ENCODE peak calls at places on chromosomes 6 and 20, in eight cellular contexts. One of them, this sample, is unnamed. For H3K27me3, the result is how much of the 10 kb centered on the place peaks cover.

GRCh38 chr20:31260326-31260932 is 3.0 kb downstream of the DEFB115 start:
- DNase-seq in Peyer's patch: no peak
- DNase-seq in uterus: no peak
- DNase-seq in tibial nerve: no peak
- DNase-seq in tibial artery: no peak
- DNase-seq in gastrocnemius medialis: no peak
- DNase-seq in CD8-positive, alpha-beta T cell: no peak
- DNase-seq in mesendoderm: peak
- DNase-seq in this sample: no peak

GRCh38 chr6:108897371-108897770 is 49.1 kb downstream of the ARMC2 start:
- DNase-seq in Peyer's patch: no peak
- DNase-seq in uterus: no peak
- DNase-seq in tibial nerve: no peak
- DNase-seq in tibial artery: no peak
- DNase-seq in gastrocnemius medialis: peak
- DNase-seq in CD8-positive, alpha-beta T cell: no peak
- DNase-seq in mesendoderm: no peak
- DNase-seq in this sample: no peak

GRCh38 chr6:33824461-33825154 is 20.8 kb upstream of the MLN start:
- DNase-seq in Peyer's patch: peak
- DNase-seq in uterus: peak
- DNase-seq in tibial nerve: no peak
- DNase-seq in tibial artery: no peak
- DNase-seq in gastrocnemius medialis: no peak
- DNase-seq in CD8-positive, alpha-beta T cell: no peak
- DNase-seq in mesendoderm: peak
- DNase-seq in this sample: no peak

GRCh38 chr6:43873806-43874714 is 104.0 kb downstream of the VEGFA start:
- DNase-seq in Peyer's patch: no peak
- DNase-seq in uterus: no peak
- DNase-seq in tibial nerve: no peak
- DNase-seq in tibial artery: no peak
- DNase-seq in gastrocnemius medialis: no peak
- DNase-seq in CD8-positive, alpha-beta T cell: no peak
- DNase-seq in mesendoderm: peak
- DNase-seq in this sample: no peak

GRCh38 chr20:8583209-8584106 is 451.4 kb downstream of the PLCB1 start:
- DNase-seq in Peyer's patch: no peak
- DNase-seq in uterus: no peak
- DNase-seq in tibial nerve: no peak
- DNase-seq in tibial artery: no peak
- DNase-seq in gastrocnemius medialis: no peak
- DNase-seq in CD8-positive, alpha-beta T cell: no peak
- DNase-seq in mesendoderm: peak
- DNase-seq in this sample: no peak

GRCh38 chr6:47256361-47256760 is 53.3 kb downstream of the TNFRSF21 start:
- DNase-seq in Peyer's patch: no peak
- DNase-seq in uterus: no peak
- DNase-seq in tibial nerve: no peak
- DNase-seq in tibial artery: no peak
- DNase-seq in gastrocnemius medialis: no peak
- DNase-seq in CD8-positive, alpha-beta T cell: no peak
- DNase-seq in mesendoderm: no peak
- DNase-seq in this sample: no peak

GRCh38 chr20:25389858-25390537 is 637 bp downstream of the ABHD12 start:
- DNase-seq in Peyer's patch: peak
- DNase-seq in uterus: peak
- DNase-seq in tibial nerve: no peak
- DNase-seq in tibial artery: peak
- DNase-seq in gastrocnemius medialis: peak
- DNase-seq in CD8-positive, alpha-beta T cell: peak
- DNase-seq in mesendoderm: peak
- DNase-seq in this sample: no peak

GRCh38 chr6:56716229-56716628 is 73.5 kb upstream of the DST start:
- DNase-seq in Peyer's patch: no peak
- DNase-seq in uterus: no peak
- DNase-seq in tibial nerve: no peak
- DNase-seq in tibial artery: no peak
- DNase-seq in gastrocnemius medialis: no peak
- DNase-seq in CD8-positive, alpha-beta T cell: no peak
- DNase-seq in mesendoderm: no peak
- DNase-seq in this sample: no peak

GRCh38 chr6:100946021-100946540 is 65.0 kb upstream of the ASCC3 start:
- DNase-seq in Peyer's patch: no peak
- DNase-seq in uterus: no peak
- DNase-seq in tibial nerve: no peak
- DNase-seq in tibial artery: no peak
- DNase-seq in gastrocnemius medialis: no peak
- DNase-seq in CD8-positive, alpha-beta T cell: no peak
- DNase-seq in mesendoderm: no peak
- DNase-seq in this sample: no peak

GRCh38 chr20:57251344-57251743 is 15.1 kb downstream of the BMP7 start:
- DNase-seq in Peyer's patch: no peak
- DNase-seq in uterus: no peak
- DNase-seq in tibial nerve: no peak
- DNase-seq in tibial artery: no peak
- DNase-seq in gastrocnemius medialis: no peak
- DNase-seq in CD8-positive, alpha-beta T cell: no peak
- DNase-seq in mesendoderm: peak
- DNase-seq in this sample: no peak

GRCh38 chr6:168192901-168193815 is 114.1 kb upstream of the FRMD1 start:
- DNase-seq in Peyer's patch: peak
- DNase-seq in uterus: peak
- DNase-seq in tibial nerve: no peak
- DNase-seq in tibial artery: peak
- DNase-seq in gastrocnemius medialis: no peak
- DNase-seq in CD8-positive, alpha-beta T cell: no peak
- DNase-seq in mesendoderm: no peak
- DNase-seq in this sample: no peak

GRCh38 chr6:145756170-145756662 is 20.9 kb upstream of the EPM2A start:
- DNase-seq in Peyer's patch: no peak
- DNase-seq in uterus: peak
- DNase-seq in tibial nerve: peak
- DNase-seq in tibial artery: peak
- DNase-seq in gastrocnemius medialis: peak
- DNase-seq in CD8-positive, alpha-beta T cell: no peak
- DNase-seq in mesendoderm: no peak
- DNase-seq in this sample: peak

GRCh38 chr20:22583773-22584629 is at the start of gene FOXA2:
- DNase-seq in Peyer's patch: no peak
- DNase-seq in uterus: no peak
- DNase-seq in tibial nerve: no peak
- DNase-seq in tibial artery: no peak
- DNase-seq in gastrocnemius medialis: no peak
- DNase-seq in CD8-positive, alpha-beta T cell: no peak
- DNase-seq in mesendoderm: peak
- DNase-seq in this sample: no peak

GRCh38 chr6:106444777-106445507 is 84.4 kb downstream of the CRYBG1 start:
- DNase-seq in Peyer's patch: no peak
- DNase-seq in uterus: no peak
- DNase-seq in tibial nerve: peak
- DNase-seq in tibial artery: no peak
- DNase-seq in gastrocnemius medialis: no peak
- DNase-seq in CD8-positive, alpha-beta T cell: no peak
- DNase-seq in mesendoderm: peak
- DNase-seq in this sample: peak

GRCh38 chr20:23205221-23205620 is 119.1 kb upstream of the CD93 start:
- DNase-seq in Peyer's patch: no peak
- DNase-seq in uterus: no peak
- DNase-seq in tibial nerve: no peak
- DNase-seq in tibial artery: no peak
- DNase-seq in gastrocnemius medialis: no peak
- DNase-seq in CD8-positive, alpha-beta T cell: no peak
- DNase-seq in mesendoderm: no peak
- DNase-seq in this sample: no peak

GRCh38 chr6:20705741-20706140 is 171.5 kb downstream of the CDKAL1 start:
- DNase-seq in Peyer's patch: no peak
- DNase-seq in uterus: no peak
- DNase-seq in tibial nerve: no peak
- DNase-seq in tibial artery: no peak
- DNase-seq in gastrocnemius medialis: no peak
- DNase-seq in CD8-positive, alpha-beta T cell: no peak
- DNase-seq in mesendoderm: no peak
- DNase-seq in this sample: no peak

DNA sequence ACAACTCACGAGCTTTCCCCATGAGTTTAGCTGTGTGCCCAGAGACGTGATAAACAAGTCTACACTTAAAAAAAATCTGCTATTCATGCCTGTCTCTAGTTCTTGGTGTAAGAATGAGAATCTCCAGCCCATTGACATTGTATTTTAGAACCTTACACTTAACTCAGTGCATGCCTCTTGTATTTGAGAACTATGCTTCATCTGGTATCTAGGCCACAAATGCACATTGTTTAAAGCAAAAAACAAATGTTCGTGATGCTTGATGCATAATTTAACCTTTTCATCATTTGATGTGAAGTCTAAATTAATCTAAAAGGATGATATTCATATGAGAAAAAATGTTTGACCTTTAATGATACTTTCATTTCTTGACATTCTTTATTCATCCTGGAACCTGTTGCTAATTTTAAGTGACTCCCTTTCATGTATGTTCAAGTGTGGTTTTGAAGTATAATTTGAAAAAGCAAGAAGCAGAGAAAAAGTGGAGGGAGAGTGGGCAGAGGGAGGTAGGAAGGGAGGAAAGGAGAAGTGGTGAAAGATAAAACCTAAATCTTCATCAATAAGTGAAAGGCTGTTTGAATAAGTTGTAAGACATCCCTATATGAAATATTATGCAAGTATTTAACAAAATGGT is 116.9 kb downstream of the PFDN4 start:
- DNase-seq in Peyer's patch: no peak
- DNase-seq in uterus: no peak
- DNase-seq in tibial nerve: no peak
- DNase-seq in tibial artery: no peak
- DNase-seq in gastrocnemius medialis: no peak
- DNase-seq in CD8-positive, alpha-beta T cell: no peak
- DNase-seq in mesendoderm: no peak
- DNase-seq in this sample: no peak
- H3K27me3 ChIP-seq in Peyer's patch: under half
- H3K27me3 ChIP-seq in uterus: under half
- H3K27me3 ChIP-seq in tibial nerve: under half
- H3K27me3 ChIP-seq in tibial artery: under half
- H3K27me3 ChIP-seq in gastrocnemius medialis: under half
- H3K27me3 ChIP-seq in CD8-positive, alpha-beta T cell: under half
- H3K27me3 ChIP-seq in mesendoderm: under half
- H3K27me3 ChIP-seq in this sample: under half

DNA sequence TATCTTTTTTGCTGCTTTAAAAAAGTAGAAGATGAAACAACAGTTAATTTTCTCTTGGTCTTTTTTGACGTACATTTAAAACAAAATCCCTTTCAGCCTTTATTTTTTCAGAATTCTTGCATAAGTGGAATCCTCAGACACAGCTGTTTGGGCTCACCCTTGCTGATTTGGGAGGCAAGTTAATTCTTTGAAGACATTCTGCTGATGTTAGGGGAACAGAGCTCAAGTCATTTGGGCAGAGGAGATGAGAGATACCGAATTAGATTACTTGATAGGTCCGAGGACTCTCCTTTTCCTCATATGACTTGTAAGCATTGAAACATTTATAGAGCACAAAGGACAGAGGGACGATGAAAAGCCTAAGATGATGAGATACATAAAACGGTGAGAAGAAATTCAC is 567.9 kb upstream of the CITED2 start:
- DNase-seq in Peyer's patch: no peak
- DNase-seq in uterus: no peak
- DNase-seq in tibial nerve: no peak
- DNase-seq in tibial artery: no peak
- DNase-seq in gastrocnemius medialis: no peak
- DNase-seq in CD8-positive, alpha-beta T cell: no peak
- DNase-seq in mesendoderm: no peak
- DNase-seq in this sample: no peak
- H3K27me3 ChIP-seq in Peyer's patch: under half
- H3K27me3 ChIP-seq in uterus: under half
- H3K27me3 ChIP-seq in tibial nerve: under half
- H3K27me3 ChIP-seq in tibial artery: under half
- H3K27me3 ChIP-seq in gastrocnemius medialis: under half
- H3K27me3 ChIP-seq in CD8-positive, alpha-beta T cell: under half
- H3K27me3 ChIP-seq in mesendoderm: under half
- H3K27me3 ChIP-seq in this sample: under half

DNA sequence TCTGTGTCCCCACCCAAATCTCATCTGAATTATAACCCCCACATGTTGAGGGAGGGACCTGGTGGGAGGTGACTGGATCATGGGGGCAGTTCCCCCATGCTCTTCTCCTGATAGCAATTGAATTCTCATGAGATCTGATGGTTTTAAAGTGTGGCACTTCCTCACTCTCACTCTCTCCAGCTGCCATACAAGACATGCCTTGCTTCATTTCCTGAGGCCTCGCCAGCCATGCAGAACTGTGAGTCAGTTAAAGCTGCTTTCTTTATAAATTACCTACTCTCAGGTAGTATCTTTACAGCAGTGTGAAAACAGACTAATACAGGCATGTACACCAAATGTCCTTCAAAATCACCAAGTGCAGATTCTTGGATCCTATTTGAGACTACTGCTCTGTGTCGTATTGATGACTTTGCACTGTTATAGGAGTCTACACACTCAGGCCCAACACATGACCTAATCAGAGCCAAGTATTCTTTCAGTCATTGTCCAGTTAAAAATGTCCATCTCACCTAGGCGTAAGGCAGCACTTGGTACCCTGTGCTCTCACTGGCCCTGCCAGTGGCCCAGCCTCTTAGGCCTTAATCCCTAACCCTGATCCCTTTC is 52.8 kb upstream of the UST start:
- DNase-seq in Peyer's patch: peak
- DNase-seq in uterus: no peak
- DNase-seq in tibial nerve: no peak
- DNase-seq in tibial artery: no peak
- DNase-seq in gastrocnemius medialis: no peak
- DNase-seq in CD8-positive, alpha-beta T cell: no peak
- DNase-seq in mesendoderm: no peak
- DNase-seq in this sample: no peak
- H3K27me3 ChIP-seq in Peyer's patch: under half
- H3K27me3 ChIP-seq in uterus: under half
- H3K27me3 ChIP-seq in tibial nerve: under half
- H3K27me3 ChIP-seq in tibial artery: under half
- H3K27me3 ChIP-seq in gastrocnemius medialis: under half
- H3K27me3 ChIP-seq in CD8-positive, alpha-beta T cell: under half
- H3K27me3 ChIP-seq in mesendoderm: under half
- H3K27me3 ChIP-seq in this sample: under half

GRCh38 chr6:17278289-17279061 is 2.7 kb upstream of the RBM24 start:
- DNase-seq in Peyer's patch: no peak
- DNase-seq in uterus: no peak
- DNase-seq in tibial nerve: no peak
- DNase-seq in tibial artery: no peak
- DNase-seq in gastrocnemius medialis: no peak
- DNase-seq in CD8-positive, alpha-beta T cell: no peak
- DNase-seq in mesendoderm: no peak
- DNase-seq in this sample: peak
- H3K27me3 ChIP-seq in Peyer's patch: under half
- H3K27me3 ChIP-seq in uterus: under half
- H3K27me3 ChIP-seq in tibial nerve: under half
- H3K27me3 ChIP-seq in tibial artery: under half
- H3K27me3 ChIP-seq in gastrocnemius medialis: under half
- H3K27me3 ChIP-seq in CD8-positive, alpha-beta T cell: under half
- H3K27me3 ChIP-seq in mesendoderm: under half
- H3K27me3 ChIP-seq in this sample: under half

This sample was measured in AG04450.